ENCODE peak calls at places on chromosomes 4 and X, in eight cellular contexts. H is A549, Q is sigmoid colon, L is Peyer's patch, Y is fibroblast of lung, D is spleen, P is right atrium auricular region, B is HepG2. M is an unnamed sample.

GRCh38 chr4:167100120-167100519 is 134.2 kb downstream of the SPOCK3 start:
- DNase-seq in P (no peak), Y (peak), Q (no peak), D (no peak), B (peak), H (no peak), L (no peak), M (no peak)

GRCh38 chr4:95426455-95426854 is 122.3 kb downstream of the UNC5C start:
- DNase-seq in H (no peak), Y (no peak), B (no peak), P (no peak), D (no peak), Q (no peak), L (no peak), M (no peak)

GRCh38 chr4:150682126-150682525 is 100.2 kb downstream of the MAB21L2 start:
- DNase-seq in D (no peak), L (no peak), B (no peak), Q (no peak), H (no peak), P (no peak), Y (no peak), M (no peak)

GRCh38 chr4:48184891-48185290 is 50.8 kb upstream of the TXK start:
- DNase-seq in D (no peak), Q (no peak), L (no peak), H (no peak), Y (peak), P (no peak), B (no peak), M (no peak)

GRCh38 chr4:15653864-15654391 is 1.2 kb downstream of the FBXL5 start:
- DNase-seq in Q (no peak), P (no peak), Y (peak), B (peak), H (no peak), D (no peak), L (no peak), M (no peak)

GRCh38 chr4:147409350-147409749 is 71.5 kb upstream of the EDNRA start:
- DNase-seq in P (no peak), Q (no peak), B (no peak), D (no peak), Y (peak), H (no peak), L (no peak), M (no peak)

GRCh38 chr4:37653601-37654000 is 32.6 kb downstream of the RELL1 start:
- DNase-seq in P (no peak), B (no peak), H (no peak), L (no peak), D (no peak), Q (no peak), Y (no peak), M (no peak)

GRCh38 chrX:41512394-41512793 is 65.3 kb downstream of the NYX start:
- DNase-seq in L (no peak), D (no peak), B (no peak), Y (no peak), H (no peak), Q (no peak), P (no peak), M (peak)

GRCh38 chr4:140739971-140740370 is 16.2 kb downstream of the TBC1D9 start:
- DNase-seq in L (no peak), Q (no peak), Y (no peak), P (no peak), D (no peak), B (peak), H (no peak), M (no peak)

GRCh38 chr4:181264908-181265307 is 978.3 kb upstream of the TENM3 start:
- DNase-seq in Q (no peak), D (no peak), L (no peak), P (no peak), B (no peak), Y (no peak), H (no peak), M (no peak)

GRCh38 chr4:65839288-65839919 is 169.1 kb upstream of the EPHA5 start:
- DNase-seq in D (no peak), Y (no peak), L (no peak), P (no peak), H (no peak), Q (no peak), B (no peak), M (no peak)

GRCh38 chr4:186724861-186725419 is 1.3 kb upstream of the FAT1 start:
- DNase-seq in L (no peak), Y (peak), Q (no peak), B (no peak), H (no peak), D (no peak), P (no peak), M (no peak)

GRCh38 chr4:109051054-109051453 is 251.4 kb downstream of the COL25A1 start:
- DNase-seq in Y (peak), B (no peak), P (no peak), H (no peak), L (no peak), Q (no peak), D (no peak), M (no peak)

GRCh38 chr4:139144161-139144859 is 32.7 kb downstream of the ELF2 start:
- DNase-seq in Q (peak), H (no peak), B (no peak), L (no peak), Y (peak), D (peak), P (peak), M (no peak)

GRCh38 chr4:187940299-187940698 is 55.3 kb upstream of the ZFP42 start:
- DNase-seq in Q (no peak), B (no peak), D (no peak), L (no peak), H (no peak), Y (peak), P (no peak), M (no peak)

GRCh38 chrX:150635952-150636351 is 57.2 kb upstream of the MTMR1 start:
- DNase-seq in D (no peak), Q (no peak), B (no peak), P (no peak), H (peak), Y (peak), L (no peak), M (no peak)

GRCh38 chrX:125475482-125475881 is 155.8 kb downstream of the TEX13C start:
- DNase-seq in Y (no peak), L (no peak), B (no peak), Q (no peak), D (no peak), H (no peak), P (no peak), M (no peak)

GRCh38 chrX:97131886-97132285 is 248.2 kb downstream of the RPA4 start:
- DNase-seq in Y (no peak), P (no peak), D (no peak), H (no peak), L (no peak), B (no peak), Q (no peak), M (no peak)

GRCh38 chr4:80492761-80493160 is 157.2 kb downstream of the CFAP299 start:
- DNase-seq in Q (no peak), L (no peak), D (no peak), B (no peak), H (no peak), P (no peak), Y (no peak), M (no peak)

GRCh38 chrX:81316163-81316562 is 114.3 kb downstream of the SH3BGRL start:
- DNase-seq in P (no peak), Y (no peak), H (no peak), L (no peak), D (no peak), B (no peak), Q (no peak), M (no peak)

GRCh38 chr4:75030649-75031235 is 97.8 kb downstream of the PARM1 start:
- DNase-seq in B (no peak), D (no peak), H (no peak), P (no peak), Q (no peak), Y (no peak), L (no peak), M (no peak)

GRCh38 chr4:163367651-163368050 is 24.0 kb downstream of the NPY5R start:
- DNase-seq in H (no peak), P (no peak), Q (no peak), L (no peak), B (no peak), Y (no peak), D (no peak), M (no peak)

GRCh38 chr4:35500812-35501211 is 743.5 kb downstream of the ARAP2 start:
- DNase-seq in L (no peak), D (no peak), B (no peak), Y (no peak), H (no peak), Q (no peak), P (no peak), M (peak)

GRCh38 chr4:134313591-134313990 is 112.0 kb upstream of the PABPC4L start:
- DNase-seq in L (no peak), Y (no peak), B (no peak), H (no peak), P (no peak), D (no peak), Q (no peak), M (no peak)

GRCh38 chrX:18172970-18173369 is 47.7 kb downstream of the BEND2 start:
- DNase-seq in Q (no peak), B (no peak), D (no peak), H (no peak), Y (no peak), P (no peak), L (no peak), M (no peak)

GRCh38 chrX:109847257-109848187 is 114.5 kb upstream of the ACSL4 start:
- DNase-seq in H (peak), D (no peak), P (no peak), Y (peak), Q (no peak), L (no peak), B (peak), M (no peak)

GRCh38 chr4:182486895-182487294 is 243.7 kb downstream of the TENM3 start:
- DNase-seq in B (no peak), P (no peak), Y (peak), D (no peak), H (no peak), Q (no peak), L (no peak), M (no peak)

GRCh38 chr4:128141866-128142265 is 80.8 kb downstream of the LARP1B start:
- DNase-seq in B (no peak), D (no peak), P (no peak), L (no peak), Q (no peak), H (no peak), Y (no peak), M (no peak)

GRCh38 chrX:47831788-47832187 is 4.9 kb upstream of the ZNF81 start:
- DNase-seq in H (peak), Y (peak), P (no peak), L (peak), D (peak), Q (no peak), B (peak), M (no peak)

GRCh38 chr4:88107406-88108107 is 50.9 kb downstream of the ABCG2 start:
- DNase-seq in H (peak), Y (peak), P (no peak), L (peak), D (no peak), B (peak), Q (no peak), M (no peak)

GRCh38 chr4:177367336-177367735 is 57.7 kb downstream of the NEIL3 start:
- DNase-seq in D (no peak), Q (no peak), P (no peak), B (peak), L (no peak), Y (no peak), H (no peak), M (no peak)

GRCh38 chrX:81202989-81203388 is 1.1 kb downstream of the SH3BGRL start:
- DNase-seq in P (no peak), L (no peak), H (no peak), B (no peak), Q (no peak), D (no peak), Y (no peak), M (no peak)

GRCh38 chrX:323721-324628 is 5.4 kb upstream of the GTPBP6 start:
- DNase-seq in Y (peak), L (peak), Q (peak), H (no peak), P (no peak), B (peak), D (peak), M (no peak)

GRCh38 chr4:7516773-7517144 is 82.0 kb upstream of the PSAPL1 start:
- DNase-seq in H (no peak), L (no peak), P (no peak), D (no peak), Q (no peak), B (no peak), Y (no peak), M (no peak)

GRCh38 chr4:87880106-87880505 is 47.3 kb downstream of the MEPE start:
- DNase-seq in L (no peak), H (no peak), B (no peak), P (no peak), Y (no peak), Q (no peak), D (no peak), M (no peak)

GRCh38 chr4:104966349-104967033 is 180.2 kb upstream of the TET2 start:
- DNase-seq in H (no peak), L (no peak), P (no peak), B (no peak), D (no peak), Q (no peak), Y (peak), M (peak)

GRCh38 chr4:77432702-77433101 is 172.9 kb upstream of the CXCL13 start:
- DNase-seq in H (no peak), D (no peak), Y (no peak), P (no peak), Q (no peak), L (no peak), B (peak), M (no peak)
- TF ChIP-seq CTCF in H (no peak), D (no peak), Y (no peak), P (no peak), Q (no peak), L (no peak), B (peak), M (no peak)

DNA sequence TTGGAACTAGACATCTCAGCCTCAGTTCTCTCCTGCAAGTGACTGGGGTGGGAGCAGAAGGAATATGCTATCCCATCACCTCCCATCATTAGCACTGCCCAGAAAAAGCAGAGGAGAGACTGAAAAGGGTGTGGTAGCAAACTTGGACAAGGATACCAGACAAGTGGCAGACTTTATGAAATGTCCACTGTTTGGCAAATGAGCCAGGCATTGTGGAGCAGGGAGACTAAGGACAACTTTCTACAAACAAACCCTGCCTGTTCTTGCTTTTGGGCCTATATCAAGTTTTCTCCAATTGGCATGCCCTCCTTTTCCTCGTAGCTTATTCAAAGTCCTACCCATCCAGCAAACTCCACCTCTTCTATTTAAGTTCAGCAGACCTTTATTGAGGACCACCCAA is 41.6 kb downstream of the ZCCHC12 start:
- DNase-seq in L (no peak), B (no peak), P (no peak), Y (no peak), H (no peak), D (no peak), Q (no peak), M (no peak)
- H3K4me3 ChIP-seq in L (no peak), B (no peak), P (no peak), Y (no peak), H (no peak), D (no peak), Q (no peak), M (no peak)

GRCh38 chrX:27599928-27600327 is 9.8 kb downstream of the DCAF8L2 start:
- DNase-seq in L (no peak), H (peak), Y (peak), P (no peak), Q (no peak), D (no peak), B (peak), M (no peak)
- TF ChIP-seq CTCF in L (no peak), H (peak), Y (peak), P (no peak), Q (no peak), D (no peak), B (no peak), M (no peak)

DNA sequence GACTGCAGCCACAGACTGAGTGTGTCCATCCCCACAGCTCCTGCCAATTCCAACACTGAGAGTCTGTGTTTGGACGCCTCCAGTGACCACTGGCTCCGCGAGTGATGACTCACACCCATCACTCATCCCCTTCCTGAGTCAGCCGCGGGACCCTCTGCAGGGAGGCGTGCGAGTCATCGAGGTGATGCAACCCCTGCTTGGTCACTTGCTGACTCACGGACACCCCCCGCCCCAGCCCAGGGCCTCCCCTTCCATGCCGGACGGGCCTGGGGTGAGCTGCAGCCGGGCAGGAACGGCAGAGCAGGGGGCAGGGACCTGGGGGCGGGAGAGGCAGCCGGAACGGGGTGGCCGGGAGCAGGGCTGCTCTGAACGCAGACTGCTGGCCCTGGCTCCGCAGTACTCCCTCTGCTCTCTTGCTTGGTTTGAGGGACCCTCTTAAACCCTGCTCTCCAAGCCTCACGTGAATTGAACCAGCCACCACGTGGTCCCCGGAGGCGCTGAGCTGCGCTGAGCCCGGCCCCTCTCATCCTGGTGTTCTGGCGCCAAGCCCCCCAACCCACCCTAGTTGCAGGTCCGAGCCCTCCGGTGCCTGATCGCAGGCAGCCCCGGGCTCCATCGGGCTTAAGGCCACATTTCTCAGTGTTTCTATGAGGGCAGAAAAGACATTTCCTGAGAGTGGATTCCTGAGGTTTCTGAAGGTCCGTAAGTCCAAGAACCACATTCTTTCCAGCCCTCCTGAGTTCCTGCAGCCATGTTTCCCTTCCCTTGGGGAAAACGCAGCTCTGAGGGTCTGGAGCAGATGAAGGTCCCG is 32.4 kb downstream of the FGFRL1 start:
- DNase-seq in D (peak), P (peak), L (peak), H (peak), Y (peak), Q (peak), B (peak), M (no peak)
- H3K4me3 ChIP-seq in D (no peak), P (no peak), L (no peak), H (peak), Y (no peak), Q (no peak), B (no peak), M (no peak)

GRCh38 chrX:115357316-115357715 is 67.8 kb downstream of the LUZP4 start:
- DNase-seq in Q (no peak), P (no peak), L (no peak), H (no peak), D (no peak), B (no peak), Y (no peak), M (no peak)
- TF ChIP-seq CTCF in Q (no peak), P (no peak), L (no peak), H (no peak), D (no peak), B (no peak), Y (no peak), M (no peak)

GRCh38 chr4:41656572-41657301 is 91.8 kb downstream of the PHOX2B start:
- DNase-seq in L (no peak), D (no peak), Y (no peak), H (no peak), Q (no peak), P (no peak), B (no peak), M (no peak)

GRCh38 chr4:41657561-41657960 is 91.0 kb downstream of the PHOX2B start:
- DNase-seq in Y (peak), H (no peak), P (no peak), D (no peak), B (no peak), L (no peak), Q (no peak), M (no peak)

GRCh38 chr4:41655177-41655576 is 93.3 kb downstream of the PHOX2B start:
- DNase-seq in H (no peak), Y (no peak), P (no peak), D (no peak), L (no peak), B (no peak), Q (no peak), M (no peak)

GRCh38 chr4:41653523-41653922 is 95.0 kb downstream of the PHOX2B start:
- DNase-seq in Y (no peak), D (no peak), B (no peak), P (no peak), Q (no peak), L (no peak), H (no peak), M (no peak)

DNA sequence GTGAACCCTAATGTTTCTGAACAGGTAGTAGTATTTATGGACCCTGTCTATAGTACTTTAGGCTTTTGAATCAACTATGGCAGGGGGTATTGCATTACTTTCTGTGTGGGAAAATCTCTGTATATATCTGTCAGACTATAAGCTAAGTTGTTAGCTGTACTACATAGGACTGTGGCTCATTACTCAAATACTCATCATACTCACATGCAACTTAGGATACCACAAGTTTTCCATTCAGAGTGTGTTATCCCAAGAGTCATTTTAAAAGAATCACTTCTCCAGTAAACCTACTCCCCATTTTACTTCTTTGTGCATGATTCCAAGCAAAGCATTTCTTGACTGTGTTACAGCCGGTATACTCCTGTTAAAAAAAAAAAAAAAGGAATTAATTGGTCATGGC is 95.6 kb downstream of the PHOX2B start:
- DNase-seq in L (no peak), D (no peak), H (no peak), B (no peak), Q (no peak), Y (no peak), P (no peak), M (no peak)
- H3K4me3 ChIP-seq in L (no peak), D (no peak), H (no peak), B (no peak), Q (no peak), Y (no peak), P (no peak), M (no peak)

GRCh38 chrX:153948847-153949819 is 4.7 kb upstream of the RENBP start:
- DNase-seq in Q (no peak), D (no peak), B (no peak), L (no peak), Y (no peak), P (no peak), H (no peak), M (no peak)

GRCh38 chrX:153948002-153948466 is 3.6 kb upstream of the RENBP start:
- DNase-seq in H (no peak), B (peak), Y (no peak), D (no peak), P (no peak), Q (no peak), L (no peak), M (no peak)

GRCh38 chrX:153945956-153946909 is 1.8 kb upstream of the RENBP start:
- DNase-seq in L (no peak), Q (no peak), B (peak), P (no peak), Y (no peak), H (no peak), D (no peak), M (no peak)

GRCh38 chrX:153944800-153945150 is 332 bp upstream of the RENBP start:
- DNase-seq in H (no peak), B (no peak), Q (no peak), Y (no peak), D (no peak), P (no peak), L (no peak), M (no peak)

GRCh38 chrX:153946910-153947769 is 2.7 kb upstream of the RENBP start:
- DNase-seq in H (peak), Q (peak), L (peak), P (peak), D (peak), Y (peak), B (peak), M (no peak)
- TF ChIP-seq CTCF in H (peak), Q (peak), L (peak), P (peak), D (peak), Y (peak), B (peak), M (peak)

DNA sequence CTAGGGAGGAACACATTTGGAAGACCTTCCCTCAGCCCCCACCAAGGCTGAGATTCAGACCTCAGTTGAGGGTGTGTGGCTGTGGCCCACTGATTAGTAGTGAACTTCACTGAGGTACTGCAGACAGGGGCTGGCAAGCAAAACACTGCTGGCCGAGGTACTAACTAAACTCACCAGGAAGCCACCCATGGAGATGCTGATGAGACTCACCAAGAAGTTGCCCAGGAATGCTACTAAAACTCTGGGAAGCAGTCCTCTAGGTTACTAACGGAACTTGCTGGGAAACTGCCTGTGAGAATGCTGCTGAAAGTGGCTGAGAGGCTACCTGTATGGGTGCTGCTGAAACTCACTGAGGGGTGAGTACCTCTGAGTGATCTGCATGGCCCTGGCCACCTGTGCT is 372.4 kb upstream of the RPS6KA3 start:
- DNase-seq in Q (no peak), Y (no peak), H (no peak), D (no peak), P (no peak), L (no peak), B (no peak), M (no peak)
- H3K4me3 ChIP-seq in Q (no peak), Y (no peak), H (no peak), D (no peak), P (no peak), L (no peak), B (no peak), M (no peak)